ENCODE peak calls at places on chromosomes 7 and 10, in four cellular contexts. B is brain microvascular endothelial cell, I is A549, L is cardiac muscle cell. O is an unnamed sample.

GRCh38 chr7:144709066-144709465 is 126.8 kb downstream of the TPK1 start:
- DNase-seq in B (no peak), L (no peak), I (no peak), O (no peak)

GRCh38 chr10:126131338-126131737 is 235.0 kb downstream of the FANK1 start:
- DNase-seq in I (no peak), L (no peak), B (no peak), O (no peak)

GRCh38 chr10:132507467-132507955 is 30.1 kb upstream of the INPP5A start:
- DNase-seq in B (no peak), I (no peak), L (no peak), O (no peak)

GRCh38 chr7:96179341-96179740 is 142.6 kb downstream of the SLC25A13 start:
- DNase-seq in B (no peak), I (no peak), L (peak; percentile 5), O (no peak)

GRCh38 chr10:103442031-103442461 is 10.1 kb downstream of the CALHM2 start:
- DNase-seq in B (peak; percentile 80), I (no peak), L (peak; percentile 94), O (no peak)

GRCh38 chr7:37726022-37726421 is 42.5 kb downstream of the GPR141 start:
- DNase-seq in I (no peak), L (no peak), B (no peak), O (no peak)

GRCh38 chr10:10313099-10313875 is 704.4 kb upstream of the CELF2 start:
- DNase-seq in I (no peak), L (peak; percentile 57), B (peak; percentile 42), O (no peak)

GRCh38 chr10:66162560-66163143 is 763.2 kb upstream of the LRRTM3 start:
- DNase-seq in I (no peak), L (no peak), B (no peak), O (no peak)

DNA sequence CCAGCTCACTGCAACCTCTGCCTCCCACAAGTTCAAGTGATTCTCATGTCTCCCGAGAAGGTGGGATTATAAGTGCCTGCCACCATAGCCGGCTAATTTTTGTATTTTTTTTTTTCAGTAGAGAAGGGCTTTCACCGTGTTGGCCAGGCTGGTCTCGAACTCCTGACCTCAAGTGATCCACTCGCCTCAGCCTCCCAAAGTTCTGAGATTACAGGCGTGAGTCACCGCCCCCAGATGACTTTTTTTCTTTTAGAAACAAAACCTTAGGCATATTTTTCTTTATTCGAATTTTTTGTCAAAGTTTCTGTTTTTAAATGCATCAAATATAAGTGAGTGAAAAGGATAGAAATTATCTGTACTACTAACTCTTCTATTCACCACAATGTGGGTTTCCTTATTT is 113.1 kb downstream of the LRRC4 start:
- DNase-seq in I (no peak), L (no peak), B (no peak), O (no peak)
- TF ChIP-seq CTCF in I (no peak), L (no peak), B (no peak), O (no peak)

GRCh38 chr7:139674752-139675126 is 103.1 kb downstream of the HIPK2 start:
- DNase-seq in I (no peak), L (no peak), B (no peak), O (no peak)

GRCh38 chr7:139671967-139672366 is 105.8 kb downstream of the HIPK2 start:
- DNase-seq in B (no peak), I (no peak), L (no peak), O (no peak)

GRCh38 chr7:139673762-139674161 is 104.0 kb downstream of the HIPK2 start:
- DNase-seq in B (no peak), L (no peak), I (no peak), O (no peak)

GRCh38 chr7:139675127-139676110 is 102.4 kb downstream of the HIPK2 start:
- DNase-seq in I (no peak), B (peak; percentile 40), L (no peak), O (no peak)

DNA sequence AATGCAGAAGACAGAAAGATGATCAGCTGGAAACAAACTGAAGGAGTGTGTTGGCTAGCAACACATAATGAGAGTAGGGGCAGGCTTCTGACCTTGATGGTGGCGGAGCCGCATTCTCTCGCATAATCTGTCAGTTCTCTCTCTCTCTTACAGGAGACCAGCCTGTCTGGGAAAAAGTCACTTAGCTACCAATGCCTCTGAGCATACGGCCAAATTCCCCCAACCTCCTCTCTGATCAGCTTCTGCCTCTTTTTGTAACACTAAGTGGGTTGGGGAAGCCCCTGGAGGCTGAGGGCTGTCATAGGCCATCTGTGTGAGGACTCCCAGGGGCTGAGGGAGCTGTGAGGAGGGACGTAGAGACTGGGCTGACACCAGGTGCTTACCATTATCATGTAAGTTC is 104.6 kb downstream of the HIPK2 start:
- DNase-seq in L (no peak), I (no peak), B (no peak), O (no peak)
- TF ChIP-seq CTCF in L (no peak), I (no peak), B (no peak), O (no peak)

DNA sequence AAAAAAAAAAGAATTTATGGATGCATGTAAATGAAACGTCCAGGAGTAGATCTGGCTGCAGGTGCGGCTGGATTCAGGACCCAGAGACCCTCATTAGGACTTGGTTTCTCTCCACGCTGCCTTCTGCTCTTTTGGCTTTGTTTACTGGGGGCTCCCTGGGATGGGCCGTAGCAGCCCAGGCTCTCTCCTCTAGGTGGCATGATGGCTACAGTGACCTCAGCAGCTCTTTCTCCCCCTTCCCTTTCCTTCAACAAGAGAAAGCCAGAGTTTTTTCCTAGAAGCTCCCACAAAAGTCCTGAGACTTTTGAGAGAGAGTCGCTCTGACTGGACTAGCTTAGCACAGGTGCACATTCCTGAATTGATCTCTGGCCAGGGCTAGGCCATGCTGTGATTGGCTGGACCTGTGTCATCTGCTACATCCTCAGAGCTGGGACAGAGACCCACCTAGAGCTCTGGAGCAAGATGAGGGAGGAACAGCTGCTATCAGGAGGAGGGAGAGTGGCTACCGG is 67.8 kb upstream of the PDCD4 start:
- DNase-seq in L (peak; percentile 66), I (peak; percentile 49), B (no peak), O (peak; percentile 39)
- TF ChIP-seq CTCF in L (peak; percentile 76), I (peak; percentile 57), B (peak; percentile 80), O (peak; percentile 61)

DNA sequence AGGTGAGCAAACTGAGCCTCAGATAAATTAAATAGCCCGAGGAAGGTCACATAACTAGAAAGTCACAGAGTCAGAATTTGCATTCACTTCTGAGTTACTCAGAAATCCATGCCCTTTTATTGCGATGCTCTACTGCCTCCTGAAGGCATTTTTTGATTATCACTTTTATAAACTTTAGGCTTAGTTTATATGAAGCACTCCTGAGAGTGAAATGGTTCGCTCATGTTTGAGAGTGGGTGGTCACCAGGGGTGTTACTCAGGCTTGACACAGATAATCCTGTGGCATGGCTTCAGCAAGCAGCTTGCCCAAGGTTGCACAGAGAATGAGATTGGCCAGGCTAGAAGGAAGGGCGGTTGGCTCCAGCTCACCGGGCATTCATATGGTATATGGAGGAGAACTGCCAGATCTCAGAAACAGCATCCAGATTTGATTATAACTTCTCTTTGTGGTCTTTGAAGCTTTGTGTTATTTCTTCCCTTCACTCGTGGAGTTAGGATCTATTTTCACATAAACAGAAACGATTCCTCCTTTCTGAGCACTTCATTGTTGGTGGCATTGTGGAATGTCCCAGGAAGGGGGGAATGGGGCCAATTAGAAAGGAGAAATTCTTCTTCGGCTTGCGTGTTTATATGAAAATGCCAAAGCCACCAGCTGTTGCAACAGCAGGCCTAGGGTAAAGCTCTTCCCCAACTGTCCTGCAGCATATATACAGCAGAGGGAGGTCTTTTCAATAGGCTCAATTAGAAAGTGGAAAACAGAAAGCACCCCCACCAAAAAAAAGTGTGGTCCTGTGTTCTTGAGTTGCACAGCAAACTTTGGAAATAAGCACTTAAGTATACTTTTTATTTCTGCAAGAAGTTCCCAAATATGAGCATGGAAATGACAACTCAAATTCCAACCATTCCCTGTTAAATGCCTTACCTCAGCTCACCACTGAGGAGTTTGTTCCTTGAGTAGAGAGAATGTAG is 628.8 kb downstream of the SUGCT start:
- DNase-seq in L (peak; percentile 53), I (no peak), B (peak; percentile 52), O (no peak)
- TF ChIP-seq CTCF in L (peak; percentile 28), I (no peak), B (peak; percentile 65), O (no peak)

DNA sequence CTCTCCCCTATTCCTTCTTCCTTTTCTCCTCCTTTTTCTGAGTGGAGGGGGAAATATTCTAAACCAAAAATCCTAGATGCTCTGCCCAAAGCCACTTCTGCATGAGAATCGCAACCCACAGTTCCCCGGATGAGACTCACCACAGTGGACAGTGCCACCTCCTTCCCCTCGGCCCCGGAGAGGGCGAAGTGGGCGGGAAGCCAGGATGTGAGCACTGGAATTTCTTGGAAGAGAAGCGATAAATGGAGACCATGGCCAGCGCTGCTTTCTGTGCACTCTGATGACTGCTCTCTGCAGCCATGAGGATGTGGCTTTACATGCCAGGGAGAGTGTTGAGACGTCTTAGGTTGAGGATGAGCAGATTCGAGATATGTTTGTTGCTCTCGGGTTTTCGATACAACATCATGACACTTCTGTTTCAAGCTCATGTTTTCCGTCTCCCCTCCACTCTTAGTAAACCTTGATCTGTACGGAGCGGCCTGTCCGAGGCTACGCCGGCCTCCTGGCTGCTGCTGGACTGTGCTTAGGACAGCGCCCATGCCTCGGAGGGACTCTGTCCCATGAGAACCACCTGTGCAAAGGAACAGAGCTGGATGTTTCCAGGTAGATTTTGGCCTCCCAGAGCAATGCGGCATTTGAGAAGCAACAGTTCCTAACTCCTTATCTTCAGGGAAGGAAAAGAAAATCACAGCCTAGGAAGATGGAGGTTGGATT is 414.6 kb upstream of the FOXK1 start:
- DNase-seq in B (no peak), I (no peak), L (no peak), O (no peak)
- TF ChIP-seq CTCF in B (no peak), I (no peak), L (no peak), O (no peak)